ENCODE peak calls at places on chromosome 1, in eight cellular contexts. T is SHP77; H is posterior cingulate gyrus; F is activated T-helper 1 cell treated with anti-CD3 and anti-CD28 coated beads, Interleukin-12 subunit alpha, Interleukin-12 subunit beta, Interleukin-2, Interleukin-4 antibody, amounts not matched to agents 30 ng/mL and 10 ng/mL and 1 ng/mL, durations not matched to agents 14 hours and 24 hours and 36 hours; R is Kasumi-1; W is mucosa of gallbladder; K is activated CD4-positive, alpha-beta T cell treated with anti-CD3 and anti-CD28 coated beads, Interleukin-2, amount 10 ng/mL, durations not matched to agents 7 days and 5 days; A is retina. Z is an unnamed sample.

GRCh38 chr1:201636581-201636980 is 97.7 kb downstream of the NAV1 start:
- DNase-seq in R (no peak), K (no peak), H (no peak), A (no peak), W (no peak), T (no peak), F (no peak), Z (no peak)

GRCh38 chr1:244010191-244010590 is 40.9 kb upstream of the ZBTB18 start:
- DNase-seq in K (no peak), H (no peak), W (no peak), A (no peak), F (no peak), T (no peak), R (no peak), Z (no peak)

GRCh38 chr1:183600136-183600535 is 9.9 kb upstream of the NCF2 start:
- DNase-seq in A (no peak), W (no peak), T (no peak), F (no peak), R (no peak), K (no peak), H (no peak), Z (peak; percentile 58)

GRCh38 chr1:229756666-229757065 is 130.6 kb downstream of the URB2 start:
- DNase-seq in R (no peak), A (no peak), T (no peak), W (no peak), K (no peak), H (no peak), F (no peak), Z (no peak)

GRCh38 chr1:206507395-206508129 is at the start of gene RASSF5:
- DNase-seq in A (peak; percentile 76), K (peak; percentile 84), R (peak; percentile 49), F (peak; percentile 82), T (no peak), H (peak; percentile 78), W (peak; percentile 87), Z (peak; percentile 45)

GRCh38 chr1:228367798-228368791 is 38.5 kb downstream of the TRIM11 start:
- DNase-seq in H (no peak), K (no peak), W (no peak), A (no peak), F (no peak), R (no peak), T (no peak), Z (no peak)

GRCh38 chr1:64172458-64172983 is 30.9 kb upstream of the UBE2U start:
- DNase-seq in A (no peak), H (no peak), F (no peak), T (peak; percentile 34), W (no peak), K (no peak), R (no peak), Z (no peak)

GRCh38 chr1:19775317-19775716 is 24.4 kb downstream of the TMCO4 start:
- DNase-seq in T (no peak), R (no peak), H (no peak), F (no peak), A (no peak), K (no peak), W (no peak), Z (no peak)

GRCh38 chr1:16922885-16923431 is 1.2 kb downstream of the CROCC start:
- DNase-seq in T (peak; percentile 21), H (no peak), R (no peak), K (no peak), F (no peak), A (no peak), W (no peak), Z (no peak)

GRCh38 chr1:94329276-94329675 is 88.9 kb upstream of the ABCD3 start:
- DNase-seq in F (no peak), K (no peak), H (no peak), W (no peak), A (no peak), R (no peak), T (no peak), Z (no peak)

GRCh38 chr1:114010433-114011184 is 31.3 kb downstream of the OLFML3 start:
- DNase-seq in T (no peak), H (no peak), K (no peak), R (no peak), W (no peak), A (no peak), F (no peak), Z (no peak)

GRCh38 chr1:107491582-107491981 is 350.7 kb downstream of the NTNG1 start:
- DNase-seq in F (no peak), H (no peak), W (no peak), R (no peak), K (no peak), T (no peak), A (no peak), Z (no peak)

Z was measured in gastrocnemius medialis.